ENCODE peak calls at places on chromosomes 5 and 9, in five cellular contexts. W is stomach, Q is tibial nerve, G is ovary, J is uterus. A is an unnamed sample. For H3K36me3, the result is how much of the 10 kb centered on the place peaks cover.

GRCh38 chr5:140345919-140346347 is 470 bp downstream of the HBEGF start:
- DNase-seq in W (peak), J (peak), G (peak), Q (no peak), A (no peak)

GRCh38 chr5:132100672-132101261 is 27.2 kb downstream of the CSF2 start:
- DNase-seq in W (no peak), J (no peak), G (no peak), Q (no peak), A (no peak)

GRCh38 chr9:12698293-12698692 is 5.1 kb downstream of the TYRP1 start:
- DNase-seq in G (no peak), Q (no peak), W (no peak), J (no peak), A (no peak)

GRCh38 chr9:110370316-110370715 is 32.7 kb upstream of the TXNDC8 start:
- DNase-seq in G (no peak), Q (no peak), J (no peak), W (no peak), A (no peak)

GRCh38 chr5:174664180-174664850 is 60.1 kb upstream of the MSX2 start:
- DNase-seq in G (no peak), J (no peak), Q (no peak), W (no peak), A (no peak)

GRCh38 chr9:118318770-118319443 is 614.7 kb downstream of the TLR4 start:
- DNase-seq in Q (no peak), W (no peak), G (no peak), J (no peak), A (no peak)

GRCh38 chr9:118331622-118332045 is 627.4 kb downstream of the TLR4 start:
- DNase-seq in G (no peak), W (no peak), Q (no peak), J (no peak), A (no peak)

GRCh38 chr9:76962732-76963131 is 56.7 kb upstream of the FOXB2 start:
- DNase-seq in Q (no peak), J (no peak), G (no peak), W (no peak), A (no peak)

GRCh38 chr5:10246761-10247160 is 2.9 kb downstream of the ATPSCKMT start:
- DNase-seq in W (no peak), J (no peak), Q (no peak), G (no peak), A (no peak)

GRCh38 chr5:173745123-173745522 is 128.7 kb upstream of the BOD1 start:
- DNase-seq in Q (no peak), J (no peak), W (no peak), G (no peak), A (no peak)

GRCh38 chr5:81233080-81233634 is at the start of gene CKMT2:
- DNase-seq in J (peak), Q (peak), W (peak), G (peak), A (no peak)

GRCh38 chr9:92504881-92505280 is 22.6 kb upstream of the ASPN start:
- DNase-seq in G (no peak), W (no peak), J (no peak), Q (no peak), A (no peak)

GRCh38 chr5:113296681-113297080 is 138.1 kb downstream of the TSSK1B start:
- DNase-seq in J (no peak), W (no peak), Q (no peak), G (no peak), A (no peak)

GRCh38 chr5:154712518-154713437 is 42.4 kb upstream of the LARP1 start:
- DNase-seq in W (peak), G (no peak), J (no peak), Q (no peak), A (no peak)

GRCh38 chr9:6924988-6925563 is 167.3 kb downstream of the KDM4C start:
- DNase-seq in Q (no peak), G (no peak), W (peak), J (no peak), A (no peak)

GRCh38 chr5:62343428-62343827 is 37.4 kb downstream of the KIF2A start:
- DNase-seq in J (no peak), G (no peak), W (no peak), Q (no peak), A (no peak)

GRCh38 chr5:135263022-135263668 is 135.9 kb downstream of the MACROH2A1 start:
- DNase-seq in Q (no peak), W (no peak), J (peak), G (no peak), A (no peak)

GRCh38 chr9:37987467-37987981 is 81.5 kb downstream of the SHB start:
- DNase-seq in J (no peak), Q (no peak), G (no peak), W (no peak), A (no peak)

GRCh38 chr9:69820955-69821788 is 555 bp downstream of the CFAP95 start:
- DNase-seq in Q (no peak), W (no peak), G (no peak), J (no peak), A (no peak)

GRCh38 chr9:73805111-73805510 is 653.4 kb downstream of the ANXA1 start:
- DNase-seq in Q (no peak), W (no peak), J (no peak), G (no peak), A (no peak)

GRCh38 chr5:93883459-93883858 is 142.1 kb upstream of the POU5F2 start:
- DNase-seq in J (no peak), W (no peak), Q (no peak), G (no peak), A (no peak)

GRCh38 chr5:132747064-132747692 is at the start of gene CCNI2:
- DNase-seq in Q (no peak), G (no peak), W (peak), J (no peak), A (no peak)

GRCh38 chr5:117434266-117434665 is 859.6 kb upstream of the SEMA6A start:
- DNase-seq in Q (no peak), J (no peak), W (no peak), G (no peak), A (no peak)

GRCh38 chr5:97164846-97165245 is 18.2 kb downstream of the RIOK2 start:
- DNase-seq in G (no peak), Q (no peak), W (no peak), J (no peak), A (no peak)

GRCh38 chr5:97163790-97164285 is 19.2 kb downstream of the RIOK2 start:
- DNase-seq in Q (no peak), J (no peak), G (no peak), W (no peak), A (no peak)

GRCh38 chr5:97162045-97162444 is 19.6 kb upstream of the LIX1 start:
- DNase-seq in G (peak), J (peak), Q (no peak), W (peak), A (no peak)

GRCh38 chr5:97165726-97166125 is 17.3 kb downstream of the RIOK2 start:
- DNase-seq in W (no peak), G (no peak), J (no peak), Q (no peak), A (no peak)

DNA sequence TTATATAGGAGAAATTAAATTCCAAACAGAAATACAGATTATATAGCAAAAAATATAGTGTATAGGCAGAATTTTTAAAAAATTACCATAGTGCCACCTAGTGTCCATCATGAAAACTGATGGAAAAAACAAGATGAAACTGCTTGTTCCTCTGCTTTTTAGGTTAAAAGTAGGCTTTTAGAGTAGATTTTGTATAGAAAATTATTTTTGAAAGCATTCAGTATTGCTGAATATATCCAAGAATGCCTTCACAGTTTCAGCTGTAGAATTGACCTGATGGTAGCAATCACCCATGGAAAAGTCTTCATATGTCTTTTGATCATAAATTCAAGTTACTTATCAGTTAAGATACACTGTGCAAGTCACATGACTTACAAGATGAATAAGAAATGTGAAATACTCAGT is 19.7 kb downstream of the RIOK2 start:
- DNase-seq in W (no peak), Q (no peak), J (no peak), G (no peak), A (no peak)
- H3K36me3 ChIP-seq in W (half or more), Q (under half), J (under half), G (under half), A (under half)

DNA sequence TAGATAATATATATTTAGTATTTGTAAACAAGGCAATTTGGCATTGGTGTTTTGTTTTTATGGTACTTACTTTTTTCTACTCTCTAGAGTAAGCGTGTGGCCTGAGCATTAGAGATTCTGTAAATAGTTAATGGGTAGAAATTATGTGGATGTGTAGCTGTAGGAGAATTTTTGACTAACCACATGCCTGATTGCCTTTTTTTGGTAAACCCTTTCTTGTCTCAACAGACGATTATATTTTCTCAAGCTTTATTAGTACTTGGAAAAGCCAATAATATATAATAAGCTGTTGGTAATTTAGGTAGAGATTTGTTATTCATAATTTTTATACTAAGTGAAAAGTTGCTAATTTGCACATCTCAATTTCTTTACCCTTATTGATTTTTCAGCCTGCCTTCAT is 76.8 kb downstream of the FCHO2 start:
- DNase-seq in W (no peak), Q (no peak), J (no peak), G (no peak), A (no peak)
- H3K27ac ChIP-seq in W (no peak), Q (no peak), J (no peak), G (no peak), A (no peak)

GRCh38 chr9:123339666-123340414 is 16.2 kb upstream of the CRB2 start:
- DNase-seq in J (no peak), Q (no peak), G (no peak), W (no peak), A (no peak)
- TF ChIP-seq POLR2A in J (no peak), Q (no peak), G (no peak), W (no peak), A (no peak)

DNA sequence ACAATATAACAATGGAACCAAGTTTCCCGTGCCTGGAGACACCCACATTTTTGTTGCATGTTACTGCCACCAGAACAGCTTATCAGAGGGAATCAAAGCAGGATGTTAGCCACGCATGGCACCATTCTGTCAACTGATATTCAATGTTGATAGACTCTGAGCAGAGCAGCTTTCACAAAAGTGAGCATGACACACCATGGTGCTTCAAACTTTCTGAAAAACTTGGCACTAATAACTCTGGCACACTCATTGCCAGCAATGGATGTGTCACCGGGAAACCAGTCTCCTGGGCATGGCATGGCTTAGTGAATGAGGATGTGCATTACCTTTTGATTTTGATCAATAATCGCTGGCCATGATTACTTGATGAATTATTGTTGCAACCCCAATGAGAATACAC is 19.7 kb downstream of the NIPSNAP3B start:
- DNase-seq in W (no peak), Q (no peak), J (no peak), G (no peak), A (no peak)
- H3K36me3 ChIP-seq in W (half or more), Q (under half), J (under half), G (under half), A (half or more)

GRCh38 chr9:137658778-137659177 is 40.0 kb downstream of the EHMT1 start:
- DNase-seq in G (no peak), W (no peak), Q (no peak), J (no peak), A (no peak)

GRCh38 chr9:137650779-137651178 is 32.0 kb downstream of the EHMT1 start:
- DNase-seq in G (no peak), W (no peak), J (no peak), Q (no peak), A (no peak)

GRCh38 chr9:137657606-137658005 is 38.8 kb downstream of the EHMT1 start:
- DNase-seq in Q (no peak), G (no peak), J (no peak), W (no peak), A (no peak)

GRCh38 chr9:137660144-137660543 is 41.3 kb downstream of the EHMT1 start:
- DNase-seq in G (peak), Q (no peak), J (peak), W (no peak), A (no peak)

GRCh38 chr9:137656416-137656815 is 37.6 kb downstream of the EHMT1 start:
- DNase-seq in W (no peak), Q (no peak), G (no peak), J (no peak), A (no peak)
- H3K27ac ChIP-seq in W (no peak), Q (no peak), G (no peak), J (no peak), A (no peak)

DNA sequence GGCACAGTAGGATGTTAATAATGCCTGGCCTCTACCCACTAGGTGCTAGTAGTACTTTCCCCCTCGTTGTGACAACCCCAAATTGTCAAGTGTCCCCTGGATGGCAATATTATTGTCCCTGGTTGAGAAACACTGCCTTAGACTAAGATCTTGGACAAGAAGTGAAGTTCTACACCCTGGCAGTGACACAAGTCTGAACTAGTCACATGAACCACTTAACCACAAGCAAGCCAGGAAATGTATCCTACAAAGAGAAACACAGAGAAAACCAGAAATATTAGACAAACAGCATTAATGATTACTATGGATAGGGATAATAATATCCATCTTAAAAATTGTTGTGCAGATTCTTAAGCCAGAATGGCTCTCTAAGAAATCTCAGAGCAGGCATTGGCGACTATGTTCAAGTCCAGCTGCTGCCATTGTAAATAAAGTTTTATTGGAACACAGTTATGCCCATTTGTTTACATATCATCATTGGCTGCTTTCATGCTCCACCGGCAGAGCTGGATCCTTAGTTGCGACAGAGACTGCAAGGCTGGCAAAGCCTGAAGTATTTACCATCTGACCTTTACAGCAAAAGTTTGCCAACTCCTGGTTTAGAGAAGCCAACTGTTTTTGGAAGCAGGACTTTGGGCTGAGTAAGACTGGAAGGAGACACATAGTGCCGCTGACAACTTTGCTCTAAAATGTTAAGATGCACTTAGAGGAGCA is 80.8 kb downstream of the NTRK2 start:
- DNase-seq in G (no peak), J (no peak), Q (no peak), W (no peak), A (no peak)
- TF ChIP-seq POLR2A in G (no peak), J (no peak), Q (no peak), W (no peak), A (no peak)

DNA sequence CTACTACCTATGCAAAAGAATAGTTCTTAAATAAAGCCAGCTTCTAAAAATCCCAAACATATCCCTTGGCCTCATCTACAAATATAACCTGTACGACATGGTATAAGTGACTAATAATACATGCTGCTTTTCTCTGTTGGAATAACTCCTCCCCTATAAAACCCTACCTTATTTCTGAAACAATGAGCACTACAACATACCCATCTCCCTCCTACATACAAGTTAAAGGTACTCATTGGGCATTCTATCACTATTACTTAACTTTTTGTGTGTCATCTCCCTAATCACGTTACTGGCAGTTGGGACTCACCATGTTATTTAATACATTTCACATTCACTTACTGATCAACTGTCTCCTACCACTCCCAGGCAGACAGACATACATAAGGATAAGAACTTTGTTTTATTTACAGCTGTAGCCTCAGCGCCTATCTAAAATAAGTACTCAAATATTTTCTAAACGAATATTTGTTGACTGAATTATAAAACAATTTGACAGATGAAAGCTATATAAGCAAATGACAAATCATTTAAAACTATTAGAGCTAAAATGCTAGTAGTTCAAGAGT is 4.1 kb downstream of the CLK4 start:
- DNase-seq in J (no peak), W (no peak), Q (no peak), G (no peak), A (no peak)
- H3K36me3 ChIP-seq in J (under half), W (half or more), Q (under half), G (under half), A (under half)

GRCh38 chr5:107672212-107673105 is 1.7 kb upstream of the EFNA5 start:
- DNase-seq in J (peak), G (peak), W (peak), Q (peak), A (peak)

GRCh38 chr5:107670028-107670926 is 460 bp downstream of the EFNA5 start:
- DNase-seq in W (peak), Q (no peak), G (peak), J (no peak), A (no peak)

GRCh38 chr5:107669543-107670027 is 1.2 kb downstream of the EFNA5 start:
- DNase-seq in J (no peak), Q (no peak), W (peak), G (peak), A (no peak)

GRCh38 chr5:107671742-107672211 is 1.0 kb upstream of the EFNA5 start:
- DNase-seq in Q (no peak), G (no peak), W (no peak), J (no peak), A (no peak)

DNA sequence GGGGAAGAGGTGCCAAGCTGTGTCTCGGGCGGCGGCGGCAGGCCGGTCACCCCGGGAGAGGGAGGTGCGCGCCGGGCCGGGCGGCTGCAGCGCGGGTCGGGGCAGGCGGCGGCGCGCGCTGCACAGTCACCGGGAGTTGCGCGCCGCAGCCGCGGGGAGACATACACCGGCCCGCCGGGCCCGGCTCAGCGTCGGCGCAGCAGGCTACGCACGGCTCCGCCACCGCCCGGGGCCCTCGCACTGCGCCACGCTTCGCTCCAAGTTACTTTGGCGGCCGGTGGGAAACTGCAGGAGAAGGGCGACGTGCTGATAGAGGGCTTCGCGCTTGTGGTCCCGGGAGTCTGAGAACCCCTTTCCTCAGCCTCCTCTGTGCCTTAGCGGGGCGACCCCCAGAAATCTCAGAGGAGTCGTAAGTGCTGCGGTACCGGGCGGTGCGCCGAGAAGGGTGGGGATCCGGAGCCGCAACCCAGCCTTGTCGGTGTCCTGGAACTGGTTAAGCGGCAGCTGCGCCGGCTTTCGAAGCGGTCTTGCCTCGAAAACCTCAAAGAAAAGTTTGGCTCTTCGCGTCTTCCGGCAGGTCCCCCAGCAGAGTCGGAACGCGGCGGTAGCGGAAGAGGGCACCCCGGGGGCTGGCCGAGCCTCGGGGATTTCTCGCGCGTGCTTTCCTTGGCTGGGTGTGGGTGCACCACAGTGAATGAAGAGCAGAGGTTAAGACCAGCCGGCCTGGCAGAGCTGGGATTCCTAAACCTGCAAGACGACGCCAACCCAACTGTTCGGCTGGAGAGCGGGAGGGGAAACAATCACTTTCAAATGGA is at the start of gene EFNA5:
- DNase-seq in Q (no peak), G (peak), J (peak), W (peak), A (no peak)
- H3K27ac ChIP-seq in Q (peak), G (peak), J (no peak), W (peak), A (peak)